ENCODE peak calls at places on chromosomes 13 and 19, in four cellular contexts. B is K562, I is GM23338, V is HepG2. R is an unnamed sample.

GRCh38 chr19:11463391-11463790 is 17.5 kb downstream of the ELAVL3 start:
- DNase-seq in B (no peak), V (no peak), I (no peak), R (no peak)

GRCh38 chr19:41934849-41935374 is 6.7 kb upstream of the ERFL start:
- DNase-seq in V (peak), B (peak), I (peak), R (no peak)

GRCh38 chr13:36998624-36999041 is 507 bp downstream of the ALG5 start:
- DNase-seq in V (no peak), I (peak), B (peak), R (no peak)

GRCh38 chr13:101752432-101752831 is 300.0 kb downstream of the ITGBL1 start:
- DNase-seq in I (no peak), B (no peak), V (no peak), R (no peak)

GRCh38 chr13:40494932-40495619 is 171.4 kb downstream of the FOXO1 start:
- DNase-seq in I (no peak), V (no peak), B (no peak), R (no peak)

GRCh38 chr13:91361755-91362271 is 14.3 kb downstream of the MIR17HG start:
- DNase-seq in V (peak), B (no peak), I (no peak), R (no peak)

GRCh38 chr13:79404985-79405384 is 1.1 kb downstream of the RBM26 start:
- DNase-seq in V (no peak), I (peak), B (no peak), R (no peak)

GRCh38 chr13:102977471-102977870 is 88.7 kb downstream of the SLC10A2 start:
- DNase-seq in B (no peak), V (no peak), I (no peak), R (no peak)

GRCh38 chr13:23645851-23646250 is 75.6 kb downstream of the TNFRSF19 start:
- DNase-seq in B (no peak), V (no peak), I (no peak), R (no peak)

GRCh38 chr13:75704942-75705320 is 68.8 kb downstream of the LMO7 start:
- DNase-seq in I (peak), B (no peak), V (no peak), R (no peak)

GRCh38 chr13:111115841-111116500 is 861 bp downstream of the ARHGEF7 start:
- DNase-seq in I (peak), V (peak), B (no peak), R (no peak)
- TF ChIP-seq EZH2 in I (peak), V (peak), B (peak), R (no peak)

GRCh38 chr19:1767464-1767933 is 14.2 kb downstream of the ONECUT3 start:
- DNase-seq in V (no peak), I (no peak), B (peak), R (no peak)
- TF ChIP-seq JUNB in V (no peak), I (no peak), B (no peak), R (no peak)

GRCh38 chr19:2670217-2670616 is 32.3 kb downstream of the GNG7 start:
- DNase-seq in V (no peak), I (no peak), B (no peak), R (no peak)
- TF ChIP-seq EZH2 in V (no peak), I (no peak), B (no peak), R (no peak)

GRCh38 chr13:106100261-106100919 is 435.1 kb downstream of the EFNB2 start:
- DNase-seq in B (no peak), V (no peak), I (peak), R (no peak)
- TF ChIP-seq JUNB in B (no peak), V (no peak), I (no peak), R (no peak)

GRCh38 chr19:47023448-47023794 is 3.8 kb downstream of the NPAS1 start:
- DNase-seq in B (no peak), I (peak), V (no peak), R (no peak)

GRCh38 chr19:47024502-47024901 is 4.9 kb downstream of the NPAS1 start:
- DNase-seq in V (no peak), I (no peak), B (no peak), R (no peak)

GRCh38 chr19:47021536-47022139 is 2.0 kb downstream of the NPAS1 start:
- DNase-seq in V (no peak), I (peak), B (peak), R (no peak)

GRCh38 chr19:47022140-47022536 is 2.5 kb downstream of the NPAS1 start:
- DNase-seq in B (no peak), I (no peak), V (no peak), R (no peak)

DNA sequence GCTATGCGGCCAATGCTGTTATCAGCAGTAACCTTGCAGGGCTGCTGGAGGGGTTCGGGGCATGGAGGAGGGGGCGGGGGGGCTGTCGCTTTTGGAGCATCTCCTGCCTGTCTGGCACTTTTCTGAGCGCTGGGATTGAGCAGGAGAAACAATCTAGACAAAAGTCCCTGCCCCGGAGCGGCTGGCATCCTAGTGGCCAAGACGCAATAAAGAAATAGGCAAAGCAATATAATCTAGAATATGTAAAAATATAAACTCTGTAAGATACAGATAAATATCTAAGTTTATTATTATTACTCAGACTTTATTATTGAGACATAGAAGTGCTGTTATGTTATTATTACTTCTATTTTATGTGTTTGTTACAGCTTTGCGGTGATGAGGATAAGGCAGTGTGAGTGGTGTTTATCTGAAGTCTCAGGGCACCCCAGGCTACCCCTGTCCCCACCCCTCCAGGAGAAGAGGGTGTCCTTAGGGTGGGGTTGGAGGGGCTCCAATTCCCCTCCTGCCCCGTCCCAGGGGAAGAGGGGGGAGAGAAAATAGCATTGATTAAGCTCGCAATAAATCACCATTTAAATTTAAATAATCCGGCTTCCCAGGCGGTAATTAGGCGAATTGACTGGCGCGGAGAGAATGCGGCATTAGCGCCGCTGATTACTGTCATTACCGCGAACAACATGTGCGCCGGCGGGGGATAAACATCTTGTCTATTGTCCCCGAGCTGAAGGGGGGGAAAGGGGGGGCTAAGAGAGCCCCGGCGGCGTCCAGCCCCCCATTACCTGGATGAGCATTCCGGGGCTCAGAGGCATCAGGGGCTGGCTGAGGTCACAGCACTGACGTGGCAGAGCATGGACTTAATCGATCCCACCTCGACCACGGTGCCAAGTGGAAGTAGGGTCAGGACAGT is 3.2 kb downstream of the NPAS1 start:
- DNase-seq in I (peak), V (no peak), B (no peak), R (no peak)
- TF ChIP-seq EZH2 in I (peak), V (no peak), B (no peak), R (no peak)

GRCh38 chr13:111552891-111553637 is 232.6 kb downstream of the TEX29 start:
- DNase-seq in I (no peak), B (no peak), V (no peak), R (no peak)
- TF ChIP-seq JUNB in I (no peak), B (no peak), V (no peak), R (no peak)

GRCh38 chr19:18604820-18605159 is 1.8 kb downstream of the CRLF1 start:
- DNase-seq in V (no peak), B (no peak), I (no peak), R (no peak)
- TF ChIP-seq EZH2 in V (no peak), B (no peak), I (peak), R (no peak)